ENCODE peak calls at places on chromosome 17, in five cellular contexts. One of them, this sample, is unnamed.

GRCh38 chr17:35969558-35970442 is 11.5 kb downstream of the CCL16 start:
- DNase-seq in sigmoid colon: peak; percentile 83
- DNase-seq in endothelial cell of umbilical vein: peak; percentile 85
- DNase-seq in stomach: peak; percentile 84
- DNase-seq in breast epithelium: peak; percentile 66
- DNase-seq in this sample: peak; percentile 77

GRCh38 chr17:57986841-57987581 is 1.0 kb downstream of the VEZF1 start:
- DNase-seq in sigmoid colon: peak; percentile 84
- DNase-seq in endothelial cell of umbilical vein: peak; percentile 88
- DNase-seq in stomach: peak; percentile 46
- DNase-seq in breast epithelium: peak; percentile 43
- DNase-seq in this sample: peak; percentile 37

GRCh38 chr17:17778308-17779014 is 58.3 kb downstream of the SREBF1 start:
- DNase-seq in sigmoid colon: peak; percentile 96
- DNase-seq in endothelial cell of umbilical vein: no peak
- DNase-seq in stomach: peak; percentile 56
- DNase-seq in breast epithelium: no peak
- DNase-seq in this sample: no peak

GRCh38 chr17:76645481-76645880 is 1.9 kb upstream of the ST6GALNAC1 start:
- DNase-seq in sigmoid colon: no peak
- DNase-seq in endothelial cell of umbilical vein: no peak
- DNase-seq in stomach: peak; percentile 67
- DNase-seq in breast epithelium: no peak
- DNase-seq in this sample: no peak

GRCh38 chr17:32259596-32259995 is 6.0 kb upstream of the RHBDL3 start:
- DNase-seq in sigmoid colon: no peak
- DNase-seq in endothelial cell of umbilical vein: no peak
- DNase-seq in stomach: no peak
- DNase-seq in breast epithelium: no peak
- DNase-seq in this sample: no peak

GRCh38 chr17:75758131-75758905 is 6.7 kb downstream of the GALK1 start:
- DNase-seq in sigmoid colon: no peak
- DNase-seq in endothelial cell of umbilical vein: no peak
- DNase-seq in stomach: no peak
- DNase-seq in breast epithelium: no peak
- DNase-seq in this sample: no peak

GRCh38 chr17:77400445-77400870 is 259.7 kb downstream of the SEC14L1 start:
- DNase-seq in sigmoid colon: no peak
- DNase-seq in endothelial cell of umbilical vein: peak; percentile 58
- DNase-seq in stomach: peak; percentile 54
- DNase-seq in breast epithelium: no peak
- DNase-seq in this sample: no peak

GRCh38 chr17:72390675-72391501 is 270.1 kb downstream of the SOX9 start:
- DNase-seq in sigmoid colon: no peak
- DNase-seq in endothelial cell of umbilical vein: no peak
- DNase-seq in stomach: no peak
- DNase-seq in breast epithelium: no peak
- DNase-seq in this sample: no peak

GRCh38 chr17:67491678-67492019 is 114.6 kb downstream of the PITPNC1 start:
- DNase-seq in sigmoid colon: no peak
- DNase-seq in endothelial cell of umbilical vein: no peak
- DNase-seq in stomach: no peak
- DNase-seq in breast epithelium: no peak
- DNase-seq in this sample: no peak

GRCh38 chr17:72123496-72123963 is 2.7 kb downstream of the SOX9 start:
- DNase-seq in sigmoid colon: no peak
- DNase-seq in endothelial cell of umbilical vein: no peak
- DNase-seq in stomach: peak; percentile 37
- DNase-seq in breast epithelium: no peak
- DNase-seq in this sample: no peak

GRCh38 chr17:5182597-5183409 is 8.9 kb downstream of the ZNF594 start:
- DNase-seq in sigmoid colon: no peak
- DNase-seq in endothelial cell of umbilical vein: no peak
- DNase-seq in stomach: no peak
- DNase-seq in breast epithelium: no peak
- DNase-seq in this sample: no peak

GRCh38 chr17:5181509-5182305 is 10.0 kb downstream of the ZNF594 start:
- DNase-seq in sigmoid colon: no peak
- DNase-seq in endothelial cell of umbilical vein: no peak
- DNase-seq in stomach: no peak
- DNase-seq in breast epithelium: no peak
- DNase-seq in this sample: no peak

GRCh38 chr17:5179003-5179402 is 12.7 kb downstream of the ZNF594 start:
- DNase-seq in sigmoid colon: no peak
- DNase-seq in endothelial cell of umbilical vein: no peak
- DNase-seq in stomach: no peak
- DNase-seq in breast epithelium: no peak
- DNase-seq in this sample: no peak

GRCh38 chr17:5184284-5184683 is 7.4 kb downstream of the ZNF594 start:
- DNase-seq in sigmoid colon: no peak
- DNase-seq in endothelial cell of umbilical vein: no peak
- DNase-seq in stomach: no peak
- DNase-seq in breast epithelium: no peak
- DNase-seq in this sample: no peak

GRCh38 chr17:5183410-5183793 is 8.3 kb downstream of the ZNF594 start:
- DNase-seq in sigmoid colon: no peak
- DNase-seq in endothelial cell of umbilical vein: no peak
- DNase-seq in stomach: no peak
- DNase-seq in breast epithelium: no peak
- DNase-seq in this sample: no peak
- H3K9me3 ChIP-seq in sigmoid colon: peaks cover 76% of the 10 kb centered on the region
- H3K9me3 ChIP-seq in endothelial cell of umbilical vein: peaks cover 34% of the 10 kb centered on the region
- H3K9me3 ChIP-seq in stomach: peaks cover 82% of the 10 kb centered on the region
- H3K9me3 ChIP-seq in breast epithelium: peaks cover 87% of the 10 kb centered on the region
- H3K9me3 ChIP-seq in this sample: peaks cover 18% of the 10 kb centered on the region

GRCh38 chr17:48589060-48589830 is 796 bp downstream of the HOXB3 start:
- DNase-seq in sigmoid colon: no peak
- DNase-seq in endothelial cell of umbilical vein: no peak
- DNase-seq in stomach: no peak
- DNase-seq in breast epithelium: no peak
- DNase-seq in this sample: no peak
- H3K4me3 ChIP-seq in sigmoid colon: peak overlapping the region; percentile 65
- H3K4me3 ChIP-seq in endothelial cell of umbilical vein: no peak overlapping the region
- H3K4me3 ChIP-seq in stomach: peak overlapping the region; percentile 50
- H3K4me3 ChIP-seq in breast epithelium: no peak overlapping the region
- H3K4me3 ChIP-seq in this sample: no peak overlapping the region

GRCh38 chr17:63523256-63523869 is at the start of gene KCNH6:
- DNase-seq in sigmoid colon: no peak
- DNase-seq in endothelial cell of umbilical vein: no peak
- DNase-seq in stomach: no peak
- DNase-seq in breast epithelium: no peak
- DNase-seq in this sample: no peak

GRCh38 chr17:63517825-63518534 is 5.2 kb upstream of the KCNH6 start:
- DNase-seq in sigmoid colon: no peak
- DNase-seq in endothelial cell of umbilical vein: no peak
- DNase-seq in stomach: no peak
- DNase-seq in breast epithelium: no peak
- DNase-seq in this sample: no peak

GRCh38 chr17:63516910-63517824 is 6.0 kb upstream of the KCNH6 start:
- DNase-seq in sigmoid colon: no peak
- DNase-seq in endothelial cell of umbilical vein: no peak
- DNase-seq in stomach: no peak
- DNase-seq in breast epithelium: no peak
- DNase-seq in this sample: no peak

GRCh38 chr17:63519116-63519881 is 3.9 kb upstream of the KCNH6 start:
- DNase-seq in sigmoid colon: no peak
- DNase-seq in endothelial cell of umbilical vein: no peak
- DNase-seq in stomach: no peak
- DNase-seq in breast epithelium: no peak
- DNase-seq in this sample: no peak

GRCh38 chr17:63519972-63520882 is 2.9 kb upstream of the KCNH6 start:
- DNase-seq in sigmoid colon: no peak
- DNase-seq in endothelial cell of umbilical vein: no peak
- DNase-seq in stomach: no peak
- DNase-seq in breast epithelium: no peak
- DNase-seq in this sample: peak; percentile 58
- TF ChIP-seq POLR2AphosphoS5 in sigmoid colon: no peak
- TF ChIP-seq POLR2AphosphoS5 in endothelial cell of umbilical vein: no peak
- TF ChIP-seq POLR2AphosphoS5 in stomach: no peak
- TF ChIP-seq POLR2AphosphoS5 in breast epithelium: no peak
- TF ChIP-seq POLR2AphosphoS5 in this sample: peak; percentile 55

GRCh38 chr17:6772016-6772415 is 4.0 kb upstream of the FBXO39 start:
- DNase-seq in sigmoid colon: no peak
- DNase-seq in endothelial cell of umbilical vein: no peak
- DNase-seq in stomach: no peak
- DNase-seq in breast epithelium: no peak
- DNase-seq in this sample: no peak
- H3K9me3 ChIP-seq in sigmoid colon: peaks cover 23% of the 10 kb centered on the region
- H3K9me3 ChIP-seq in endothelial cell of umbilical vein: no peaks in the 10 kb centered on the region
- H3K9me3 ChIP-seq in stomach: peaks cover 11% of the 10 kb centered on the region
- H3K9me3 ChIP-seq in breast epithelium: peaks cover 27% of the 10 kb centered on the region
- H3K9me3 ChIP-seq in this sample: no peaks in the 10 kb centered on the region

DNA sequence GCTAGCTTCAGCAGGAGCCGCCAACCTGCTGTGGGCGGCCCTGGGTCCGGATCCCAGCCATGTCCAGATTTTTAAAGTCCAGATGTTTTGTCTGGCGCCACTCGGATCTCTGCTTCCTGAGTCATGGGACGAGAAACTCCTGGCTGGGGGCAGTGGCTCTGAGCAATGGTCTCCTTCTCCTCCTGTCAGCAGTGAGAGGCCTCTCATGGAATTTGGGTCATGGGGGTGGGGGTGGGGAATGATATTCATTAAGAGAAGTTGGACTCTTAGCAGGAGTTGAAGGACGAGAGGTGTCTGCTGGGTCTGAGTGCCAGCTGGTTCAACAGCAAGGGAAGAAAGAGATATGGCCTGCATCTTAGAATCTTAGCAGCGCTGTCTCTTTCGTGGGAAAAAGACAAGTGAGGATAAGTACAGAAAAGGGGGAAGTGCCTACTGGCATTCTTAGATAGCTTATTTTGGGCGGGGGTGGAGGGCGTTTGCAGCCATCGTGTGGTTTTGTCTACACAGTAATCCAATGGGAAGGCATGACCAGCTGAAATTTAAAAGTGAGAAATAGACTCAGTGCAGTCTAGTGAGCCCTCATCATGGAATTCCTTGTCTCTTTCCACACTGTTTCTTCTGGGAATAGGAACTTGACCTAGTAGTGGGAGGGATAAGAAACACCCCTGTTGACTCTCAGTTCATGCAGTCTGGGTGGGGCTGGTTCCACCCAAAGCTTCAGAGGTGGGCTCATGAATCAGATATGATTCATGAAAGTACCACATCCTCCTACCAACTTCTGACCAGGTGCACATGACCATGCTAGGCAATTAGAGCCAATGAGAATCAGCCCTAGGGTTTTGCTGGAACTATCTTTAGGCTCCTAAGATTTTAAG is 80.5 kb downstream of the MYH13 start:
- DNase-seq in sigmoid colon: peak; percentile 80
- DNase-seq in endothelial cell of umbilical vein: no peak
- DNase-seq in stomach: no peak
- DNase-seq in breast epithelium: peak; percentile 20
- DNase-seq in this sample: no peak
- H3K4me3 ChIP-seq in sigmoid colon: no peak overlapping the region
- H3K4me3 ChIP-seq in endothelial cell of umbilical vein: no peak overlapping the region
- H3K4me3 ChIP-seq in stomach: no peak overlapping the region
- H3K4me3 ChIP-seq in breast epithelium: no peak overlapping the region
- H3K4me3 ChIP-seq in this sample: no peak overlapping the region

DNA sequence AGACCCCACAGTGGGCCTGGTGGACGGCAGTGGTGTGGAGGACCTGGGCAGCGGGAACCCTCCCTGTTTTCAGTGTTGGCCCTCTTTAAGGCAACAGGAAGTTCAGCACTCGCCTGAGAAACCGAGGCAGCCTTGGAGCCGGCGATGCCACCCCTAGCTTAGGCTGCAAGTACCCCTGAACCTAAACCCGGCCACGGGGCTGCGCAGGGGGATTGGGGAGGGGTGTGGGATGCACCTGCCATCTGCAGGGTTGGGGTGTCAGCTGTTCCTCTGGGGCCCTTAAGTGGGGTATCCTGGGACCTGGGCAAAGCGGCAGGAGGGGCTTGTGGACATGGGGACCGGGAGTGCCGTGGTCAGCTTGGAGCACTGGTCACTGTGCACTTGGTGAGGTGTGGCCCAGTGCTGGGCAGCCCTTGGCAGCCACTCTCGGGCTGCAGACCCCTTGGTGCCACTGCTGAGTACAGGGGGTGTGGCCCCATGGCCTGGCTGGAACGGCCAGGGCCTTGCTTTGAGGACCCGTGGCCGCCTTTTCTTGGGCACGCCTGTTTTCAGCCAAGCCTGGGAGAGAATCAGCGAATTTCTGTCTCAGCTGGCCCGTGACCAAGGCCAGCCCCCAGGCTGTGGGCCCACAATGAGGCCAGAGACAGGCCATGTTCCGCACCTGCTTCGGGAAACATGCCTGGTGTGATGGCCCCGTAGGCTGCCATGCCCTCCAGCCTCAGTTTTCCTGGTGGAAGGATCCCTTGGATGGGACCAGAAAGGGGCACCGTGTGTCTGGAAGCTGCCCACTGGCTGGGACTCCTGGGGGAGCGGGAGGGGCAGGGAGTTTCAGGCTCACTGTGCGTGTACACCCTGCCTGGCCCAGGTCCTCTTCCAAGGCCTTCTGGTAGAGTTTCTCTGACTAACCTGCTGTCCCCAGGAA is 4.1 kb upstream of the SLC25A10 start:
- DNase-seq in sigmoid colon: no peak
- DNase-seq in endothelial cell of umbilical vein: no peak
- DNase-seq in stomach: no peak
- DNase-seq in breast epithelium: no peak
- DNase-seq in this sample: no peak
- TF ChIP-seq POLR2AphosphoS5 in sigmoid colon: no peak
- TF ChIP-seq POLR2AphosphoS5 in endothelial cell of umbilical vein: no peak
- TF ChIP-seq POLR2AphosphoS5 in stomach: no peak
- TF ChIP-seq POLR2AphosphoS5 in breast epithelium: no peak
- TF ChIP-seq POLR2AphosphoS5 in this sample: no peak

DNA sequence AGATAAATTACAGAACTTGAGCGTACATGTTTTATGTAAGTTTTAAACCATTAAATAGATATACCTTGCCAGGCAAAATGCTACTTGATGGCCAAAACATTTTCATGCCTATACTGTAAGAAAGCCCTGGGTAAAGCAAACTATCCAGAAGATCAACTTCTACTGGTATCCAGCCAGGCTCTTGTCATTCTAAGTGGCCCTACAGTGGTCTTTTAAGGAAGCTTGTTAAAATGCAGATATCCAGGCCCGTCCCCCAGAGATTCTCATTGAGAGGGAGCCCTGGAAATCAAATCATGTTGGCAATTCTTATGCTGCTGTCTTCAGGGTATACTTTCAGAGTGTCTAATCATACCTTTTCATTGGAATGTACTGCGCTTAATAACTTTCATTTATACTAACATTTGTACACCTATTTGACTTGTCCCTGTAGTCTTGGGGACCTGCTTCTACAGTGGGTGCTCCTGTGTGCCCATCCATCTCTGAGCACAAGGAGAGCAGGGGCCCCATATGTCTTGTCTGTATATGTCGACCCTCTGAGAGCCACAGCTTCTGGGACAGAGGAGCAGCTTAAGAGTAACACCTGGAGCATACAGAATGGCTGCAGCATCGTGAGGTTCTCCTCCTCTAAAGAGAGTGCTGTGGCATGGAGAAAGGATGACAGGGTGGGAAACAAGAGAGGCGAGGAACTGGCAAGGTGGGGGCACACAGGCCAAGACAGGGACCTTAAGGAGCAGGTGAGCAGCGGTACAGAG is 43.6 kb upstream of the ANKFY1 start:
- DNase-seq in sigmoid colon: no peak
- DNase-seq in endothelial cell of umbilical vein: no peak
- DNase-seq in stomach: no peak
- DNase-seq in breast epithelium: no peak
- DNase-seq in this sample: no peak
- H3K9me3 ChIP-seq in sigmoid colon: no peaks in the 10 kb centered on the region
- H3K9me3 ChIP-seq in endothelial cell of umbilical vein: no peaks in the 10 kb centered on the region
- H3K9me3 ChIP-seq in stomach: no peaks in the 10 kb centered on the region
- H3K9me3 ChIP-seq in breast epithelium: no peaks in the 10 kb centered on the region
- H3K9me3 ChIP-seq in this sample: no peaks in the 10 kb centered on the region